ENCODE peak calls at places on chromosomes 2 and 18, in four cellular contexts. One of them, this sample, is unnamed.

GRCh38 chr2:132589060-132589765 is 80.8 kb downstream of the LYPD1 start:
- DNase-seq in coronary artery: no peak
- DNase-seq in activated CD4-positive, alpha-beta T cell treated with anti-CD3 and anti-CD28 coated beads, Interleukin-2, amount 50 U/mL, for 4 hours: no peak
- DNase-seq in NCI-H2107: no peak
- DNase-seq in this sample: no peak

GRCh38 chr2:88638743-88639142 is 11.5 kb upstream of the EIF2AK3 start:
- DNase-seq in coronary artery: no peak
- DNase-seq in NCI-H2107: no peak
- DNase-seq in activated CD4-positive, alpha-beta T cell treated with anti-CD3 and anti-CD28 coated beads, Interleukin-2, amount 50 U/mL, for 4 hours: no peak
- DNase-seq in this sample: peak

GRCh38 chr2:26727641-26728561 is 35.4 kb downstream of the KCNK3 start:
- DNase-seq in coronary artery: no peak
- DNase-seq in activated CD4-positive, alpha-beta T cell treated with anti-CD3 and anti-CD28 coated beads, Interleukin-2, amount 50 U/mL, for 4 hours: no peak
- DNase-seq in NCI-H2107: no peak
- DNase-seq in this sample: no peak

GRCh38 chr18:25725461-25725860 is 365.0 kb downstream of the SS18 start:
- DNase-seq in coronary artery: no peak
- DNase-seq in activated CD4-positive, alpha-beta T cell treated with anti-CD3 and anti-CD28 coated beads, Interleukin-2, amount 50 U/mL, for 4 hours: no peak
- DNase-seq in NCI-H2107: no peak
- DNase-seq in this sample: no peak

GRCh38 chr2:151007365-151007764 is 254.3 kb downstream of the RBM43 start:
- DNase-seq in NCI-H2107: peak
- DNase-seq in activated CD4-positive, alpha-beta T cell treated with anti-CD3 and anti-CD28 coated beads, Interleukin-2, amount 50 U/mL, for 4 hours: no peak
- DNase-seq in coronary artery: no peak
- DNase-seq in this sample: no peak

GRCh38 chr2:43152186-43152585 is 74.2 kb downstream of the ZFP36L2 start:
- DNase-seq in activated CD4-positive, alpha-beta T cell treated with anti-CD3 and anti-CD28 coated beads, Interleukin-2, amount 50 U/mL, for 4 hours: no peak
- DNase-seq in coronary artery: no peak
- DNase-seq in NCI-H2107: no peak
- DNase-seq in this sample: no peak

GRCh38 chr18:27599202-27599829 is 414.2 kb upstream of the CHST9 start:
- DNase-seq in activated CD4-positive, alpha-beta T cell treated with anti-CD3 and anti-CD28 coated beads, Interleukin-2, amount 50 U/mL, for 4 hours: no peak
- DNase-seq in coronary artery: no peak
- DNase-seq in NCI-H2107: peak
- DNase-seq in this sample: peak

GRCh38 chr18:26252411-26252810 is 26.2 kb downstream of the TAF4B start:
- DNase-seq in coronary artery: no peak
- DNase-seq in activated CD4-positive, alpha-beta T cell treated with anti-CD3 and anti-CD28 coated beads, Interleukin-2, amount 50 U/mL, for 4 hours: no peak
- DNase-seq in NCI-H2107: no peak
- DNase-seq in this sample: no peak

GRCh38 chr2:33215299-33215698 is 261.1 kb upstream of the RASGRP3 start:
- DNase-seq in activated CD4-positive, alpha-beta T cell treated with anti-CD3 and anti-CD28 coated beads, Interleukin-2, amount 50 U/mL, for 4 hours: no peak
- DNase-seq in coronary artery: peak
- DNase-seq in NCI-H2107: no peak
- DNase-seq in this sample: no peak

GRCh38 chr2:232838406-232838874 is 31.6 kb upstream of the SNORC start:
- DNase-seq in NCI-H2107: no peak
- DNase-seq in coronary artery: no peak
- DNase-seq in activated CD4-positive, alpha-beta T cell treated with anti-CD3 and anti-CD28 coated beads, Interleukin-2, amount 50 U/mL, for 4 hours: peak
- DNase-seq in this sample: peak

GRCh38 chr18:75438891-75439290 is 11.4 kb upstream of the SMIM21 start:
- DNase-seq in activated CD4-positive, alpha-beta T cell treated with anti-CD3 and anti-CD28 coated beads, Interleukin-2, amount 50 U/mL, for 4 hours: no peak
- DNase-seq in coronary artery: no peak
- DNase-seq in NCI-H2107: no peak
- DNase-seq in this sample: no peak

GRCh38 chr2:145287686-145288085 is 767.8 kb upstream of the ZEB2 start:
- DNase-seq in activated CD4-positive, alpha-beta T cell treated with anti-CD3 and anti-CD28 coated beads, Interleukin-2, amount 50 U/mL, for 4 hours: no peak
- DNase-seq in NCI-H2107: no peak
- DNase-seq in coronary artery: no peak
- DNase-seq in this sample: no peak

GRCh38 chr18:71189581-71189980 is 900.7 kb downstream of the SOCS6 start:
- DNase-seq in activated CD4-positive, alpha-beta T cell treated with anti-CD3 and anti-CD28 coated beads, Interleukin-2, amount 50 U/mL, for 4 hours: no peak
- DNase-seq in coronary artery: no peak
- DNase-seq in NCI-H2107: no peak
- DNase-seq in this sample: no peak

GRCh38 chr2:144678741-144679140 is 158.8 kb upstream of the ZEB2 start:
- DNase-seq in NCI-H2107: no peak
- DNase-seq in coronary artery: no peak
- DNase-seq in activated CD4-positive, alpha-beta T cell treated with anti-CD3 and anti-CD28 coated beads, Interleukin-2, amount 50 U/mL, for 4 hours: no peak
- DNase-seq in this sample: no peak

GRCh38 chr2:144414324-144414845 is 105.5 kb downstream of the ZEB2 start:
- DNase-seq in coronary artery: no peak
- DNase-seq in NCI-H2107: no peak
- DNase-seq in activated CD4-positive, alpha-beta T cell treated with anti-CD3 and anti-CD28 coated beads, Interleukin-2, amount 50 U/mL, for 4 hours: no peak
- DNase-seq in this sample: no peak

GRCh38 chr2:113240150-113240914 is 38.4 kb downstream of the PAX8 start:
- DNase-seq in NCI-H2107: no peak
- DNase-seq in coronary artery: peak
- DNase-seq in activated CD4-positive, alpha-beta T cell treated with anti-CD3 and anti-CD28 coated beads, Interleukin-2, amount 50 U/mL, for 4 hours: no peak
- DNase-seq in this sample: peak

This sample was measured in RPMI8226.